ENCODE peak calls at places on chromosomes 16 and 17, in six cellular contexts. I, D, O, Y, T and B are unnamed samples.

GRCh38 chr17:39621523-39622379 is 5.0 kb upstream of the PPP1R1B start:
- DNase-seq in I (peak), D (peak), O (peak), Y (peak), T (peak), B (peak)

GRCh38 chr17:66405836-66406679 is 103.6 kb downstream of the PRKCA start:
- DNase-seq in I (no peak), D (no peak), O (no peak), Y (no peak), T (no peak), B (no peak)

GRCh38 chr17:58344791-58345157 is 7.2 kb downstream of the SUPT4H1 start:
- DNase-seq in I (no peak), D (no peak), O (peak), Y (no peak), T (no peak), B (no peak)

GRCh38 chr17:31696184-31696602 is 162.9 kb downstream of the COPRS start:
- DNase-seq in I (peak), D (no peak), O (no peak), Y (no peak), T (no peak), B (no peak)

GRCh38 chr17:11712445-11712844 is 114.2 kb downstream of the DNAH9 start:
- DNase-seq in I (no peak), D (no peak), O (no peak), Y (no peak), T (no peak), B (no peak)

GRCh38 chr16:88882358-88883030 is 16.0 kb upstream of the PABPN1L start:
- DNase-seq in I (no peak), D (no peak), O (no peak), Y (no peak), T (peak), B (no peak)

GRCh38 chr16:67372664-67373063 is 20.6 kb downstream of the TPPP3 start:
- DNase-seq in I (peak), D (no peak), O (no peak), Y (no peak), T (peak), B (no peak)

GRCh38 chr17:68606451-68607307 is 5.5 kb upstream of the FAM20A start:
- DNase-seq in I (no peak), D (no peak), O (no peak), Y (no peak), T (no peak), B (no peak)

GRCh38 chr16:17053536-17054160 is 417.1 kb downstream of the XYLT1 start:
- DNase-seq in I (no peak), D (no peak), O (no peak), Y (no peak), T (no peak), B (no peak)

GRCh38 chr17:57984226-57984890 is 3.7 kb downstream of the VEZF1 start:
- DNase-seq in I (peak), D (no peak), O (no peak), Y (no peak), T (no peak), B (no peak)

GRCh38 chr16:64543401-64543800 is 578.5 kb downstream of the CDH11 start:
- DNase-seq in I (no peak), D (no peak), O (no peak), Y (no peak), T (no peak), B (no peak)

GRCh38 chr16:20918486-20919239 is 18.1 kb downstream of the LYRM1 start:
- DNase-seq in I (no peak), D (no peak), O (no peak), Y (no peak), T (peak), B (no peak)

GRCh38 chr17:2904135-2904534 is 107.9 kb downstream of the RAP1GAP2 start:
- DNase-seq in I (peak), D (no peak), O (no peak), Y (no peak), T (no peak), B (no peak)

GRCh38 chr16:19505600-19506303 is 16.1 kb downstream of the GDE1 start:
- DNase-seq in I (no peak), D (no peak), O (no peak), Y (no peak), T (no peak), B (no peak)

GRCh38 chr17:72413077-72414031 is 292.5 kb downstream of the SOX9 start:
- DNase-seq in I (no peak), D (no peak), O (no peak), Y (no peak), T (peak), B (no peak)

GRCh38 chr17:64540118-64540776 is 33.5 kb downstream of the CEP95 start:
- DNase-seq in I (no peak), D (no peak), O (no peak), Y (no peak), T (no peak), B (no peak)

GRCh38 chr17:61419496-61420046 is 19.9 kb downstream of the TBX2 start:
- DNase-seq in I (no peak), D (no peak), O (no peak), Y (no peak), T (no peak), B (no peak)

GRCh38 chr16:19179890-19180490 is 11.9 kb downstream of the SYT17 start:
- DNase-seq in I (peak), D (no peak), O (no peak), Y (peak), T (peak), B (no peak)

GRCh38 chr17:29131814-29132682 is 48.1 kb downstream of the MYO18A start:
- DNase-seq in I (no peak), D (no peak), O (no peak), Y (no peak), T (no peak), B (no peak)

GRCh38 chr16:89716493-89716892 is 4.2 kb downstream of the VPS9D1 start:
- DNase-seq in I (no peak), D (no peak), O (no peak), Y (no peak), T (no peak), B (no peak)

GRCh38 chr17:70336411-70336810 is 167.1 kb downstream of the KCNJ2 start:
- DNase-seq in I (no peak), D (no peak), O (no peak), Y (no peak), T (no peak), B (no peak)

GRCh38 chr16:67884684-67885083 is at the start of gene NRN1L:
- DNase-seq in I (peak), D (peak), O (no peak), Y (peak), T (no peak), B (peak)

GRCh38 chr16:25481636-25482035 is 210.1 kb upstream of the HS3ST4 start:
- DNase-seq in I (no peak), D (no peak), O (no peak), Y (no peak), T (peak), B (no peak)

GRCh38 chr17:1347681-1348318 is 52.2 kb downstream of the YWHAE start:
- DNase-seq in I (peak), D (no peak), O (no peak), Y (no peak), T (no peak), B (no peak)

GRCh38 chr17:7744416-7744815 is 26.9 kb downstream of the DNAH2 start:
- DNase-seq in I (no peak), D (no peak), O (no peak), Y (no peak), T (no peak), B (no peak)